ENCODE peak calls at places on chromosome 10, in four cellular contexts. E is H1, S is fibroblast of lung, T is endothelial cell of umbilical vein. K is an unnamed sample.

GRCh38 chr10:61937631-61938284 is 36.3 kb downstream of the ARID5B start:
- DNase-seq in E (no peak), S (peak; percentile 66), T (peak; percentile 79), K (peak; percentile 86)

GRCh38 chr10:131815366-131816156 is 85.2 kb upstream of the PPP2R2D start:
- DNase-seq in S (no peak), T (no peak), E (peak; percentile 30), K (no peak)

GRCh38 chr10:13791483-13791882 is 204.7 kb downstream of the PRPF18 start:
- DNase-seq in E (no peak), S (no peak), T (no peak), K (no peak)

GRCh38 chr10:60606343-60607080 is 171.8 kb upstream of the CDK1 start:
- DNase-seq in E (no peak), S (peak; percentile 92), T (peak; percentile 6), K (peak; percentile 79)

GRCh38 chr10:112491144-112491543 is 44.1 kb downstream of the VTI1A start:
- DNase-seq in S (peak; percentile 56), T (no peak), E (no peak), K (peak; percentile 58)

GRCh38 chr10:110764378-110764777 is 107.3 kb upstream of the PDCD4 start:
- DNase-seq in T (no peak), E (no peak), S (no peak), K (peak; percentile 44)

GRCh38 chr10:61832866-61833481 is 68.5 kb upstream of the ARID5B start:
- DNase-seq in T (no peak), E (no peak), S (peak; percentile 49), K (peak; percentile 49)

GRCh38 chr10:89346264-89346971 is 18.6 kb downstream of the IFIT3 start:
- DNase-seq in T (peak; percentile 69), S (no peak), E (no peak), K (peak; percentile 57)

GRCh38 chr10:22324413-22324812 is 3.5 kb downstream of the BMI1 start:
- DNase-seq in E (no peak), T (no peak), S (no peak), K (no peak)

GRCh38 chr10:127006453-127006852 is 101.2 kb downstream of the DOCK1 start:
- DNase-seq in E (no peak), T (no peak), S (no peak), K (no peak)

GRCh38 chr10:73785721-73786511 is 510 bp downstream of the ZSWIM8 start:
- DNase-seq in T (peak; percentile 66), E (peak; percentile 57), S (peak; percentile 70), K (peak; percentile 82)

GRCh38 chr10:132194726-132195125 is 8.0 kb downstream of the DPYSL4 start:
- DNase-seq in E (no peak), T (no peak), S (no peak), K (no peak)

GRCh38 chr10:44968101-44968886 is 8.7 kb downstream of the RASSF4 start:
- DNase-seq in T (no peak), S (no peak), E (no peak), K (peak; percentile 62)

GRCh38 chr10:21173964-21174669 is 277.0 kb upstream of the NEBL start:
- DNase-seq in T (no peak), E (peak; percentile 79), S (peak; percentile 33), K (peak; percentile 32)
- TF ChIP-seq EZH2 in T (peak; percentile 38), E (no peak), S (peak; percentile 50), K (no peak)

DNA sequence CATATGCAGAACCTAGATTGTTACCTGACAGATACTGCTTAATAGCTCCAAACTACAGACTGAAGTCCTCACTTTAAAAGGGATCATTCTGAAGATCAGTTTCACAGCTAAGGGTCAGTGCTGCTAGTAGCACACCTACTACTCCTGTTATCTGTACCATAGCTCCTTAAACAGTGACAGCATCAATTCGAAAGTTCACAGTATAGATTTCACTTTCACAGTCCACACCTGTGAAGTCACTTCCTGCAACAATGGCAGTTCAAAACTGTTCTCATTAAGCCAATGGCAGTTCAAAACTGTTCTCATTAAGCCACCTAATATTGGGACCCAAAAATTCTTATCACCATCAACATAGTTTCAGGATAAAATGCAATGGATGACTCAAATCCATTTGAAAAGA is 10.7 kb upstream of the FHIP2A start:
- DNase-seq in S (no peak), T (no peak), E (no peak), K (no peak)
- H2AFZ ChIP-seq in S (no peak overlapping the region), T (no peak overlapping the region), E (no peak overlapping the region), K (no peak overlapping the region)

GRCh38 chr10:2886662-2887061 is 180.7 kb upstream of the PFKP start:
- DNase-seq in E (no peak), T (no peak), S (no peak), K (no peak)
- H3K9ac ChIP-seq in E (no peak overlapping the region), T (no peak overlapping the region), S (no peak overlapping the region), K (no peak overlapping the region)

GRCh38 chr10:133325392-133325760 is 11.3 kb downstream of the CALY start:
- DNase-seq in E (no peak), S (no peak), T (no peak), K (peak; percentile 45)
- TF ChIP-seq EZH2 in E (peak; percentile 73), S (peak; percentile 67), T (peak; percentile 99), K (no peak)

DNA sequence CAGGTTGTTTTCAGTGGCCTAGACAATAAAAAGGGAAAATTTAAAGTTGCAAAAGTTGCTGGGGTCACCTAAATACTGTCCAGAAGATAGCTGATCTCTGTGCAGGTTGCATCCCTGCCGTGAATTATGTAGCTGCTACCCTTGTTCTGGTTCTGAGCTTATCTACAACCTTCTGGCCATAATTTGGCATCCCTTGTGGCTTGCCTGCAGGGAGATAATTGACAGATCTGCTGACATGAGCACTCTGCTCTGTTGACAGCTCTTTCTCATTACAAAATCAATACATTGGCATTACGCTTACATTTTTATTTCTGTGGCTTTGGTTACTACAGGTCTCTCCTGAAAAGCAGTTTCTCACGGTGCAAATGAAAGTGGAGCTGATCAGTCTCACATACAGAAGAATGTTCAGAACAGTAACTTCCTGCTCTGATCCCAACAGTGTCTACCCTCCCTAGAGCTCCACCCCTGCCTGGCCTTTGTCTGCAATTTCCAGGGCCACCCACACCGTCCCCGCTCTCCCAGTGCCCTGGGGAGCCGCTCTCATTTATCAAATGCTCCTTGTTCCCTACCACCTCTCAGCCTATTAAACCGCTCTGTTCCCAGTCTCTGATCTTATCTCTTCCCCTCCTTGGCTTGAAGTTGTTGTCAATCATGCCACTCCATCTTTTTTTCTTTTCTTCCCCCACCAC is 29.1 kb upstream of the HECTD2 start:
- DNase-seq in T (no peak), S (peak; percentile 47), E (no peak), K (peak; percentile 22)
- H2AFZ ChIP-seq in T (no peak overlapping the region), S (no peak overlapping the region), E (no peak overlapping the region), K (peak overlapping the region; percentile 21)

GRCh38 chr10:70672993-70673928 is 955 bp downstream of the ADAMTS14 start:
- DNase-seq in E (no peak), S (peak; percentile 91), T (no peak), K (peak; percentile 95)

GRCh38 chr10:70671619-70672164 is 614 bp upstream of the ADAMTS14 start:
- DNase-seq in S (no peak), E (no peak), T (no peak), K (no peak)

GRCh38 chr10:70673929-70674559 is 1.7 kb downstream of the ADAMTS14 start:
- DNase-seq in E (no peak), T (no peak), S (no peak), K (no peak)

GRCh38 chr10:70671229-70671588 is 1.1 kb upstream of the ADAMTS14 start:
- DNase-seq in T (no peak), E (no peak), S (no peak), K (no peak)

GRCh38 chr10:70672165-70672992 is at the start of gene ADAMTS14:
- DNase-seq in T (no peak), E (peak; percentile 69), S (peak; percentile 64), K (peak; percentile 80)
- H3K9ac ChIP-seq in T (no peak within 1 kb of the TSS), E (no peak within 1 kb of the TSS), S (peak within 1 kb of the TSS; percentile 90), K (peak within 1 kb of the TSS; percentile 88)

GRCh38 chr10:31320598-31321211 is 1.7 kb downstream of the ZEB1 start:
- DNase-seq in T (peak; percentile 71), S (peak; percentile 66), E (peak; percentile 47), K (peak; percentile 67)
- TF ChIP-seq EZH2 in T (no peak), S (no peak), E (peak; percentile 65), K (no peak)

DNA sequence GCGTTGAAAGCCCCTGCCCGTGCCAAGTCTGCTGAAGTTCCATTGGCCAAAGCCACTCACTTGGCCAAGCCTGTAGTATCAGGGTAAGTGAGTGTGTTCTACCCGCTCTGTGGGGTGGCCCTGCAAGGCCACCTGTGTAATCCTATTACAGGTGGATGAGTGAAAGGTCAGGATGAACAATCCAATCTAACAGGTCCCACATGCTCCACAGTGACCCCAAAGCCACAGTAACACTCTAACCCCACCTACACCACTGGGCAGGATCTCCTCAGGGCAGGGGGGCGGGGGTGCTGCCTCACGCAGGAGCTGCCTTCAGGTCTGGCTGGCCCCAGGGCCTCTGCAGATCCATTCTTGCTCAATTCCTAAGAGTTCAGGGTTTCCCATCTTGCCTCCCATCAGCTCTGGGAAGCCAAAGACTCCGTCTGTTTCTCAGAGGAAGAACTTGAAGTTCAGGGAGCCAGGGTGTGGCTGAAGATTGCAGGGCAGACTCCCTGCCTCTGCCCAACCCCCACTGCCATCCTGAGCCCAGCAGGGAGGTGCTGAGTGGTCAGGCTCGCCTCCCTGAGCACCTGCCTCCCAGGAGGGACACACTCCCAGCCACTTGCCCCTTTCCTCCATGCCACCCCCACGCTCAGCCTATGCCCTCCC is 9.7 kb upstream of the COMTD1 start:
- DNase-seq in S (no peak), E (no peak), T (no peak), K (no peak)
- H2AFZ ChIP-seq in S (no peak overlapping the region), E (no peak overlapping the region), T (no peak overlapping the region), K (no peak overlapping the region)

DNA sequence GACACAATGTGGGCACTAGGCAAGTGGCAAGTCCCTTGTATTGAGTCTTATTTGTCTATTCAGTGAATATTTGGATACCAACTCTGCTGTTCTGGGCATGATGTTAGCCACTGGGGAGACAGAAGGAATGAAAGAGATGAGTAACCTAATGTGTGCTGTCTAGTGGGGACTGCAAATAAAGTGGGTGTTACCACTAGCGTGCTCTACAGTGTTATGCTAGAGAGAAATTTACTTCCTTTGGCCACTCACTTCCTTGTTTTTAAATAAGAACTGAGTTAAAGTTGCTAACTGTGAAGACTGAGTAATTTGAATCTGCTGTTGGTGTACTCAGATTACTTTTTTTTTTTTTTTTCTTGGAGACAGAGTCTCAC is 69.6 kb downstream of the KIAA1217 start:
- DNase-seq in S (peak; percentile 67), E (no peak), T (no peak), K (no peak)
- H3K9ac ChIP-seq in S (no peak overlapping the region), E (no peak overlapping the region), T (no peak overlapping the region), K (no peak overlapping the region)

K was measured in GM23248.